ENCODE peak calls at places on chromosomes 7 and 10, in four cellular contexts. K is mesenchymal stem cell, D is IMR-90, U is mesendoderm. M is an unnamed sample.

GRCh38 chr10:6333973-6334372 is 131.2 kb downstream of the PFKFB3 start:
- DNase-seq in K (no peak), U (no peak), D (no peak), M (no peak)

GRCh38 chr10:113129117-113129516 is 179.1 kb downstream of the TCF7L2 start:
- DNase-seq in K (no peak), D (no peak), U (peak), M (no peak)

GRCh38 chr10:73644015-73644743 is 2.9 kb upstream of the MYOZ1 start:
- DNase-seq in K (peak), D (peak), U (peak), M (peak)

GRCh38 chr7:7114575-7115291 is 67.6 kb upstream of the C1GALT1 start:
- DNase-seq in U (no peak), K (no peak), D (no peak), M (no peak)

GRCh38 chr7:53422291-53422690 is 386.9 kb downstream of the POM121L12 start:
- DNase-seq in K (no peak), U (no peak), D (no peak), M (no peak)

GRCh38 chr10:126131338-126131737 is 235.0 kb downstream of the FANK1 start:
- DNase-seq in U (no peak), D (peak), K (peak), M (no peak)

GRCh38 chr10:47457826-47458225 is 26.1 kb downstream of the ANXA8 start:
- DNase-seq in K (no peak), D (no peak), U (no peak), M (no peak)

GRCh38 chr7:132654150-132654549 is 77.9 kb upstream of the PLXNA4 start:
- DNase-seq in U (peak), K (peak), D (no peak), M (no peak)

GRCh38 chr7:25611196-25611595 is 382.9 kb upstream of the NPVF start:
- DNase-seq in U (no peak), K (peak), D (no peak), M (no peak)

GRCh38 chr7:94301024-94301588 is 93.6 kb upstream of the COL1A2 start:
- DNase-seq in D (peak), K (peak), U (peak), M (peak)

GRCh38 chr7:127809285-127809702 is 157.3 kb downstream of the SND1 start:
- DNase-seq in D (peak), K (peak), U (no peak), M (no peak)

GRCh38 chr10:43409385-43410109 is 561 bp upstream of the HNRNPF start:
- DNase-seq in U (no peak), D (no peak), K (no peak), M (no peak)

GRCh38 chr7:159013181-159013690 is 131.4 kb downstream of the VIPR2 start:
- DNase-seq in D (no peak), K (no peak), U (no peak), M (no peak)

GRCh38 chr7:75905785-75906604 is 9.0 kb upstream of the POR start:
- DNase-seq in D (peak), K (peak), U (peak), M (peak)

GRCh38 chr7:158657189-158657746 is 47.3 kb downstream of the NCAPG2 start:
- DNase-seq in D (no peak), K (no peak), U (no peak), M (no peak)

GRCh38 chr10:3806603-3807002 is 21.6 kb upstream of the KLF6 start:
- DNase-seq in U (peak), K (peak), D (peak), M (no peak)

GRCh38 chr7:100682228-100682741 is 8.7 kb downstream of the GNB2 start:
- DNase-seq in K (no peak), D (peak), U (no peak), M (no peak)

GRCh38 chr7:6268023-6268908 is 4.2 kb downstream of the CYTH3 start:
- DNase-seq in D (no peak), K (no peak), U (no peak), M (no peak)

GRCh38 chr7:149775176-149775556 is 1.8 kb upstream of the ZNF467 start:
- DNase-seq in K (no peak), U (no peak), D (no peak), M (no peak)

GRCh38 chr7:150631866-150632864 is at the start of gene GIMAP6:
- DNase-seq in K (no peak), D (no peak), U (no peak), M (no peak)

GRCh38 chr10:35598379-35598778 is 6.8 kb upstream of the GJD4 start:
- DNase-seq in U (peak), D (no peak), K (no peak), M (no peak)

GRCh38 chr7:11934766-11935165 is 102.8 kb upstream of the THSD7A start:
- DNase-seq in U (no peak), D (no peak), K (no peak), M (no peak)

GRCh38 chr10:12484945-12485805 is 135.8 kb downstream of the CAMK1D start:
- DNase-seq in K (no peak), U (peak), D (no peak), M (no peak)

GRCh38 chr7:94908204-94909022 is 1.0 kb downstream of the PPP1R9A start:
- DNase-seq in U (peak), K (peak), D (no peak), M (peak)

GRCh38 chr10:65294329-65294728 is 1631.5 kb upstream of the LRRTM3 start:
- DNase-seq in D (no peak), K (peak), U (peak), M (no peak)

GRCh38 chr10:78070726-78071125 is 37.1 kb downstream of the RPS24 start:
- DNase-seq in K (no peak), D (no peak), U (no peak), M (no peak)

GRCh38 chr10:78196964-78197363 is 163.3 kb downstream of the RPS24 start:
- DNase-seq in U (no peak), D (peak), K (peak), M (no peak)

GRCh38 chr7:95113590-95113989 is 206.2 kb downstream of the PPP1R9A start:
- DNase-seq in U (no peak), K (no peak), D (no peak), M (no peak)

GRCh38 chr7:23011222-23011924 is 2.6 kb downstream of the HYCC1 start:
- DNase-seq in D (no peak), K (no peak), U (no peak), M (no peak)

GRCh38 chr7:157235357-157236018 is 96.8 kb downstream of the UBE3C start:
- DNase-seq in D (peak), U (no peak), K (peak), M (no peak)

GRCh38 chr10:133318494-133319127 is 9.9 kb downstream of the ZNF511 start:
- DNase-seq in D (peak), U (peak), K (peak), M (no peak)

GRCh38 chr7:3998060-3998459 is 684.0 kb upstream of the FOXK1 start:
- DNase-seq in K (no peak), D (peak), U (no peak), M (no peak)

GRCh38 chr7:139908792-139909191 is 79.7 kb downstream of the TBXAS1 start:
- DNase-seq in U (no peak), D (no peak), K (no peak), M (no peak)

GRCh38 chr7:84821671-84822534 is 365.0 kb downstream of the SEMA3D start:
- DNase-seq in U (no peak), D (no peak), K (no peak), M (no peak)
- H3K18ac ChIP-seq in U (no peak), D (no peak), K (no peak), M (no peak)

GRCh38 chr7:47635091-47636090 is 53.5 kb upstream of the TNS3 start:
- DNase-seq in K (no peak), U (peak), D (no peak), M (no peak)
- H2BK120ac ChIP-seq in K (peak), U (no peak), D (peak), M (no peak)

GRCh38 chr10:103871006-103871405 is 15.6 kb upstream of the SH3PXD2A start:
- DNase-seq in U (no peak), K (no peak), D (no peak), M (no peak)
- H2BK5ac ChIP-seq in U (no peak), K (no peak), D (no peak), M (no peak)

GRCh38 chr10:26858707-26859034 is 2.1 kb downstream of the ABI1 start:
- DNase-seq in K (no peak), U (no peak), D (no peak), M (no peak)

GRCh38 chr10:26861326-26861998 is 704 bp upstream of the ABI1 start:
- DNase-seq in K (no peak), D (no peak), U (no peak), M (no peak)

GRCh38 chr10:26860026-26860541 is 674 bp downstream of the ABI1 start:
- DNase-seq in D (peak), K (peak), U (peak), M (peak)

GRCh38 chr10:26859241-26860025 is 1.3 kb downstream of the ABI1 start:
- DNase-seq in D (peak), U (peak), K (no peak), M (no peak)

GRCh38 chr10:26860542-26861325 is at the start of gene ABI1:
- DNase-seq in K (peak), U (peak), D (peak), M (peak)
- H3K18ac ChIP-seq in K (peak), U (peak), D (peak), M (peak)

GRCh38 chr10:101155896-101156295 is 24.8 kb downstream of the TLX1 start:
- DNase-seq in K (no peak), D (no peak), U (no peak), M (no peak)
- H2BK120ac ChIP-seq in K (no peak), D (no peak), U (no peak), M (no peak)